ENCODE peak calls at places on chromosomes 16 and 17, in nine cellular contexts. One of them, this sample, is unnamed.

GRCh38 chr16:397736-398332 is 835 bp downstream of the NME4 start:
- DNase-seq in lung: no peak
- DNase-seq in right atrium auricular region: peak; percentile 77
- DNase-seq in MM.1S: peak; percentile 69
- DNase-seq in A673: peak; percentile 83
- DNase-seq in left ventricle myocardium inferior: peak; percentile 74
- DNase-seq in IMR-90: peak; percentile 61
- DNase-seq in thoracic aorta: no peak
- DNase-seq in GM23338: peak; percentile 87
- DNase-seq in this sample: peak; percentile 88

GRCh38 chr17:27458524-27458908 is 2.3 kb downstream of the KSR1 start:
- DNase-seq in IMR-90: no peak
- DNase-seq in right atrium auricular region: no peak
- DNase-seq in GM23338: peak; percentile 59
- DNase-seq in MM.1S: no peak
- DNase-seq in A673: peak; percentile 64
- DNase-seq in lung: no peak
- DNase-seq in left ventricle myocardium inferior: no peak
- DNase-seq in thoracic aorta: no peak
- DNase-seq in this sample: no peak

GRCh38 chr17:31294839-31295488 is 2.1 kb downstream of the OMG start:
- DNase-seq in A673: no peak
- DNase-seq in left ventricle myocardium inferior: no peak
- DNase-seq in lung: no peak
- DNase-seq in IMR-90: no peak
- DNase-seq in GM23338: no peak
- DNase-seq in thoracic aorta: no peak
- DNase-seq in right atrium auricular region: no peak
- DNase-seq in MM.1S: no peak
- DNase-seq in this sample: no peak

GRCh38 chr17:42347198-42347597 is 41.0 kb downstream of the STAT3 start:
- DNase-seq in thoracic aorta: peak; percentile 21
- DNase-seq in MM.1S: no peak
- DNase-seq in IMR-90: peak; percentile 86
- DNase-seq in GM23338: no peak
- DNase-seq in left ventricle myocardium inferior: no peak
- DNase-seq in right atrium auricular region: peak; percentile 79
- DNase-seq in lung: no peak
- DNase-seq in A673: no peak
- DNase-seq in this sample: no peak

GRCh38 chr17:80826955-80827645 is 164.5 kb upstream of the CHMP6 start:
- DNase-seq in A673: peak; percentile 88
- DNase-seq in IMR-90: peak; percentile 99
- DNase-seq in thoracic aorta: peak; percentile 84
- DNase-seq in left ventricle myocardium inferior: no peak
- DNase-seq in right atrium auricular region: peak; percentile 90
- DNase-seq in lung: no peak
- DNase-seq in GM23338: no peak
- DNase-seq in MM.1S: no peak
- DNase-seq in this sample: peak; percentile 87

GRCh38 chr17:44222112-44222869 is 2.8 kb upstream of the UBTF start:
- DNase-seq in MM.1S: peak; percentile 50
- DNase-seq in thoracic aorta: no peak
- DNase-seq in IMR-90: peak; percentile 66
- DNase-seq in A673: peak; percentile 69
- DNase-seq in left ventricle myocardium inferior: peak; percentile 80
- DNase-seq in lung: peak; percentile 78
- DNase-seq in right atrium auricular region: peak; percentile 89
- DNase-seq in GM23338: peak; percentile 86
- DNase-seq in this sample: peak; percentile 85

GRCh38 chr16:8625491-8626087 is 4.1 kb downstream of the METTL22 start:
- DNase-seq in GM23338: no peak
- DNase-seq in A673: no peak
- DNase-seq in thoracic aorta: no peak
- DNase-seq in MM.1S: no peak
- DNase-seq in lung: no peak
- DNase-seq in left ventricle myocardium inferior: no peak
- DNase-seq in IMR-90: no peak
- DNase-seq in right atrium auricular region: no peak
- DNase-seq in this sample: no peak

GRCh38 chr17:62094175-62094574 is 29.1 kb upstream of the MED13 start:
- DNase-seq in thoracic aorta: no peak
- DNase-seq in MM.1S: no peak
- DNase-seq in right atrium auricular region: no peak
- DNase-seq in A673: no peak
- DNase-seq in left ventricle myocardium inferior: no peak
- DNase-seq in lung: no peak
- DNase-seq in GM23338: no peak
- DNase-seq in IMR-90: peak; percentile 8
- DNase-seq in this sample: no peak

GRCh38 chr16:51134876-51135275 is 16.2 kb downstream of the SALL1 start:
- DNase-seq in IMR-90: no peak
- DNase-seq in GM23338: peak; percentile 48
- DNase-seq in right atrium auricular region: no peak
- DNase-seq in lung: no peak
- DNase-seq in left ventricle myocardium inferior: no peak
- DNase-seq in thoracic aorta: no peak
- DNase-seq in MM.1S: no peak
- DNase-seq in A673: no peak
- DNase-seq in this sample: no peak

GRCh38 chr17:18960803-18961511 is 9.0 kb downstream of the SLC5A10 start:
- DNase-seq in thoracic aorta: peak; percentile 10
- DNase-seq in lung: peak; percentile 83
- DNase-seq in left ventricle myocardium inferior: peak; percentile 81
- DNase-seq in A673: peak; percentile 53
- DNase-seq in IMR-90: peak; percentile 50
- DNase-seq in right atrium auricular region: peak; percentile 83
- DNase-seq in MM.1S: peak; percentile 81
- DNase-seq in GM23338: peak; percentile 90
- DNase-seq in this sample: peak; percentile 78

GRCh38 chr16:26987631-26988030 is 79.1 kb upstream of the C16orf82 start:
- DNase-seq in GM23338: no peak
- DNase-seq in thoracic aorta: no peak
- DNase-seq in IMR-90: peak; percentile 94
- DNase-seq in left ventricle myocardium inferior: no peak
- DNase-seq in right atrium auricular region: no peak
- DNase-seq in lung: no peak
- DNase-seq in MM.1S: no peak
- DNase-seq in A673: no peak
- DNase-seq in this sample: no peak

GRCh38 chr16:78553268-78554044 is 454.0 kb downstream of the WWOX start:
- DNase-seq in thoracic aorta: no peak
- DNase-seq in left ventricle myocardium inferior: no peak
- DNase-seq in GM23338: peak; percentile 24
- DNase-seq in A673: no peak
- DNase-seq in IMR-90: no peak
- DNase-seq in right atrium auricular region: no peak
- DNase-seq in lung: no peak
- DNase-seq in MM.1S: no peak
- DNase-seq in this sample: no peak

GRCh38 chr16:30958164-30959083 is 870 bp downstream of the SETD1A start:
- DNase-seq in right atrium auricular region: no peak
- DNase-seq in GM23338: peak; percentile 75
- DNase-seq in MM.1S: peak; percentile 41
- DNase-seq in thoracic aorta: no peak
- DNase-seq in left ventricle myocardium inferior: peak; percentile 43
- DNase-seq in IMR-90: peak; percentile 43
- DNase-seq in lung: peak; percentile 52
- DNase-seq in A673: no peak
- DNase-seq in this sample: peak; percentile 70

GRCh38 chr16:86224126-86224525 is 286.2 kb upstream of the FOXF1 start:
- DNase-seq in MM.1S: no peak
- DNase-seq in lung: no peak
- DNase-seq in right atrium auricular region: no peak
- DNase-seq in IMR-90: no peak
- DNase-seq in thoracic aorta: no peak
- DNase-seq in A673: no peak
- DNase-seq in GM23338: no peak
- DNase-seq in left ventricle myocardium inferior: no peak
- DNase-seq in this sample: no peak

GRCh38 chr17:21463204-21463661 is 87.1 kb downstream of the KCNJ12 start:
- DNase-seq in left ventricle myocardium inferior: no peak
- DNase-seq in lung: no peak
- DNase-seq in thoracic aorta: no peak
- DNase-seq in MM.1S: no peak
- DNase-seq in IMR-90: no peak
- DNase-seq in GM23338: no peak
- DNase-seq in A673: no peak
- DNase-seq in right atrium auricular region: peak; percentile 50
- DNase-seq in this sample: no peak

GRCh38 chr16:52235186-52235585 is 311.8 kb downstream of the TOX3 start:
- DNase-seq in thoracic aorta: no peak
- DNase-seq in lung: no peak
- DNase-seq in GM23338: no peak
- DNase-seq in right atrium auricular region: no peak
- DNase-seq in left ventricle myocardium inferior: no peak
- DNase-seq in IMR-90: no peak
- DNase-seq in MM.1S: no peak
- DNase-seq in A673: no peak
- DNase-seq in this sample: no peak

GRCh38 chr17:29120439-29120838 is 59.8 kb downstream of the MYO18A start:
- DNase-seq in left ventricle myocardium inferior: no peak
- DNase-seq in thoracic aorta: no peak
- DNase-seq in IMR-90: no peak
- DNase-seq in lung: no peak
- DNase-seq in GM23338: no peak
- DNase-seq in MM.1S: no peak
- DNase-seq in right atrium auricular region: no peak
- DNase-seq in A673: no peak
- DNase-seq in this sample: no peak

GRCh38 chr16:11098601-11099377 is 154.4 kb downstream of the CLEC16A start:
- DNase-seq in IMR-90: no peak
- DNase-seq in thoracic aorta: no peak
- DNase-seq in GM23338: no peak
- DNase-seq in lung: no peak
- DNase-seq in MM.1S: no peak
- DNase-seq in left ventricle myocardium inferior: no peak
- DNase-seq in right atrium auricular region: no peak
- DNase-seq in A673: no peak
- DNase-seq in this sample: no peak

GRCh38 chr17:8621585-8621984 is 8.9 kb downstream of the MYH10 start:
- DNase-seq in A673: no peak
- DNase-seq in right atrium auricular region: no peak
- DNase-seq in lung: no peak
- DNase-seq in left ventricle myocardium inferior: no peak
- DNase-seq in IMR-90: peak; percentile 59
- DNase-seq in MM.1S: no peak
- DNase-seq in GM23338: no peak
- DNase-seq in thoracic aorta: no peak
- DNase-seq in this sample: no peak

GRCh38 chr16:28863929-28864886 is 565 bp downstream of the SH2B1 start:
- DNase-seq in lung: no peak
- DNase-seq in MM.1S: no peak
- DNase-seq in thoracic aorta: no peak
- DNase-seq in IMR-90: peak; percentile 55
- DNase-seq in GM23338: peak; percentile 30
- DNase-seq in left ventricle myocardium inferior: no peak
- DNase-seq in A673: no peak
- DNase-seq in right atrium auricular region: no peak
- DNase-seq in this sample: no peak

GRCh38 chr17:4135489-4135888 is 7.3 kb downstream of the ZZEF1 start:
- DNase-seq in lung: no peak
- DNase-seq in right atrium auricular region: no peak
- DNase-seq in left ventricle myocardium inferior: no peak
- DNase-seq in MM.1S: no peak
- DNase-seq in GM23338: no peak
- DNase-seq in A673: no peak
- DNase-seq in thoracic aorta: no peak
- DNase-seq in IMR-90: no peak
- DNase-seq in this sample: no peak
- H3K4me1 ChIP-seq in lung: peaks cover 11% of the 10 kb centered on the region
- H3K4me1 ChIP-seq in right atrium auricular region: no peaks in the 10 kb centered on the region
- H3K4me1 ChIP-seq in left ventricle myocardium inferior: peaks cover 74% of the 10 kb centered on the region
- H3K4me1 ChIP-seq in MM.1S: no peaks in the 10 kb centered on the region
- H3K4me1 ChIP-seq in GM23338: no peaks in the 10 kb centered on the region
- H3K4me1 ChIP-seq in A673: peaks cover 10% of the 10 kb centered on the region
- H3K4me1 ChIP-seq in thoracic aorta: peaks cover 63% of the 10 kb centered on the region
- H3K4me1 ChIP-seq in IMR-90: no peaks in the 10 kb centered on the region
- H3K4me1 ChIP-seq in this sample: no peaks in the 10 kb centered on the region

DNA sequence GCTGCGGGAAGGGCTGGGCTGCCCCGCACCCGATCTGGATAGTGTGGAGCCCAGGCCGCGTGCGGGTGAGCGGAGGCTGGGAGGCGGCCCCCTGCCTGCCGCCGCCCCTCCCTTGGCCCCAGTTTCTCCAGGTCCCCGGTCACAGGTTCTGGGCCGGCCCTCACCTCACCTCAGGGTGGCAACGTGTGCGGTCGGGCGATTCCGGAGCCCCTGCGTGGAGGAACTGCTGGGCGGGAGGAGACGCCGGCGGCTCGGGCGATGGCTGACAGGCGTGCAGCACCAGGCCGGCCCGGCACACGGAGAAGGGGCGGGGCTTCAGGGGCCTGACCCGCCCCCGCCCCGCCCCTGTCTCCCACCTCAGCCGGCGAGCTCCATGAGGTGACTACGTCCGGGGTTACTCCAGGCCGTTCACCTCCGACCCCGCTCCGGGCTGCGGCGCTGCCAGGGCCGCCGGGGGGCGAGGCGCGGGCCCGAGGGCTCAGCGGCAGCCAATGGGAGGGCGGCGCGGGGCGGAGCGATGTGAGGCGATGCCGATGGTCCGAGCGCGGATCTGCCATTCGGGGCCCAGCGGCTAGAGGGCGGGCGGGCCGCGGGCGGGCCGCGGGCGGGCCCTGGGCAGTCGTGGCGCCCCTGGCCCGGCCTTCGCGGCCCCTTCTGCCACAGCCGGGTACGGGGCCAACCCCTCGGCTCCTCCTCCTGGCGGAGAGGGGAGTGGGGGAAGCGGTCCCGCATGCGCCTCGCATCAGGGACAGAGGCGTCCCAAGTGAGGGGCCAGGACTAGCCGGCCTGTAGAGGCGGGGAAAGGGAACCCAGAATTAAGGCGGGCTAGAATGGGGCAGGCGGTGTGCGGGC is 16.7 kb upstream of the C17orf78 start:
- DNase-seq in A673: peak; percentile 68
- DNase-seq in left ventricle myocardium inferior: peak; percentile 95
- DNase-seq in right atrium auricular region: peak; percentile 93
- DNase-seq in lung: peak; percentile 94
- DNase-seq in MM.1S: peak; percentile 97
- DNase-seq in GM23338: peak; percentile 98
- DNase-seq in IMR-90: peak; percentile 86
- DNase-seq in thoracic aorta: peak; percentile 79
- DNase-seq in this sample: peak; percentile 96
- TF ChIP-seq CTCF in A673: no peak
- TF ChIP-seq CTCF in left ventricle myocardium inferior: peak; percentile 64
- TF ChIP-seq CTCF in right atrium auricular region: peak; percentile 40
- TF ChIP-seq CTCF in lung: no peak
- TF ChIP-seq CTCF in MM.1S: peak; percentile 5
- TF ChIP-seq CTCF in GM23338: no peak
- TF ChIP-seq CTCF in IMR-90: peak; percentile 35
- TF ChIP-seq CTCF in thoracic aorta: no peak
- TF ChIP-seq CTCF in this sample: no peak

GRCh38 chr17:59632398-59632797 is 12.7 kb downstream of the CLTC start:
- DNase-seq in thoracic aorta: no peak
- DNase-seq in left ventricle myocardium inferior: no peak
- DNase-seq in MM.1S: no peak
- DNase-seq in A673: no peak
- DNase-seq in IMR-90: no peak
- DNase-seq in right atrium auricular region: no peak
- DNase-seq in GM23338: no peak
- DNase-seq in lung: no peak
- DNase-seq in this sample: no peak
- H3K4me1 ChIP-seq in thoracic aorta: peaks cover 73% of the 10 kb centered on the region
- H3K4me1 ChIP-seq in left ventricle myocardium inferior: peaks cover 90% of the 10 kb centered on the region
- H3K4me1 ChIP-seq in MM.1S: peaks cover 29% of the 10 kb centered on the region
- H3K4me1 ChIP-seq in A673: peaks cover 43% of the 10 kb centered on the region
- H3K4me1 ChIP-seq in IMR-90: peaks cover 17% of the 10 kb centered on the region
- H3K4me1 ChIP-seq in right atrium auricular region: no peaks in the 10 kb centered on the region
- H3K4me1 ChIP-seq in GM23338: peaks cover 15% of the 10 kb centered on the region
- H3K4me1 ChIP-seq in lung: peaks cover 16% of the 10 kb centered on the region
- H3K4me1 ChIP-seq in this sample: peaks cover 3% of the 10 kb centered on the region

GRCh38 chr17:75012320-75013076 is at the start of gene MRPL58:
- DNase-seq in thoracic aorta: peak; percentile 26
- DNase-seq in lung: peak; percentile 83
- DNase-seq in MM.1S: peak; percentile 85
- DNase-seq in right atrium auricular region: peak; percentile 81
- DNase-seq in left ventricle myocardium inferior: peak; percentile 85
- DNase-seq in GM23338: peak; percentile 97
- DNase-seq in A673: peak; percentile 94
- DNase-seq in IMR-90: peak; percentile 83
- DNase-seq in this sample: peak; percentile 93
- TF ChIP-seq CTCF in thoracic aorta: peak; percentile 69
- TF ChIP-seq CTCF in lung: peak; percentile 54
- TF ChIP-seq CTCF in MM.1S: peak; percentile 27
- TF ChIP-seq CTCF in right atrium auricular region: peak; percentile 66
- TF ChIP-seq CTCF in left ventricle myocardium inferior: peak; percentile 74
- TF ChIP-seq CTCF in GM23338: peak; percentile 30
- TF ChIP-seq CTCF in A673: peak; percentile 57
- TF ChIP-seq CTCF in IMR-90: peak; percentile 58
- TF ChIP-seq CTCF in this sample: peak; percentile 44

This sample was measured in BE2C.